ENCODE peak calls at places on chromosomes 3 and 15, in six cellular contexts. X, I, S, G, O and H are unnamed samples. For H3K27me3, the result is how much of the 10 kb centered on the place peaks cover.

GRCh38 chr15:75718326-75718725 is 5.7 kb upstream of the CSPG4 start:
- DNase-seq in G (no peak), I (no peak), X (peak), S (peak), O (peak), H (no peak)

GRCh38 chr3:102715030-102715697 is 280.3 kb downstream of the ZPLD1 start:
- DNase-seq in I (no peak), O (no peak), X (no peak), G (no peak), S (no peak), H (no peak)

GRCh38 chr3:124778061-124778460 is 47.8 kb downstream of the UMPS start:
- DNase-seq in G (no peak), O (no peak), I (no peak), X (no peak), S (no peak), H (no peak)

GRCh38 chr3:190644766-190645165 is 130.9 kb downstream of the IL1RAP start:
- DNase-seq in G (no peak), X (no peak), I (no peak), S (no peak), O (no peak), H (no peak)

GRCh38 chr15:68601206-68602197 is 22.7 kb downstream of the CORO2B start:
- DNase-seq in X (no peak), O (no peak), I (no peak), S (no peak), G (no peak), H (no peak)

GRCh38 chr15:100093211-100094126 is 248.3 kb downstream of the ADAMTS17 start:
- DNase-seq in I (peak), X (no peak), G (no peak), S (no peak), O (no peak), H (no peak)

GRCh38 chr15:87843312-87843711 is 413.2 kb downstream of the NTRK3 start:
- DNase-seq in X (no peak), G (no peak), O (no peak), S (no peak), I (no peak), H (no peak)

GRCh38 chr3:33035596-33035995 is 61.4 kb downstream of the GLB1 start:
- DNase-seq in S (no peak), I (no peak), O (no peak), X (no peak), G (no peak), H (no peak)

GRCh38 chr3:10466186-10466585 is 39.2 kb downstream of the ATP2B2 start:
- DNase-seq in I (no peak), X (no peak), O (no peak), S (no peak), G (no peak), H (no peak)

GRCh38 chr3:121997372-121997771 is 24.7 kb downstream of the ILDR1 start:
- DNase-seq in O (no peak), X (no peak), S (no peak), G (no peak), I (no peak), H (peak)

GRCh38 chr15:100249096-100249815 is 92.5 kb downstream of the ADAMTS17 start:
- DNase-seq in S (peak), X (no peak), O (no peak), I (no peak), G (no peak), H (no peak)

GRCh38 chr3:191068946-191069813 is 129.9 kb upstream of the OSTN start:
- DNase-seq in G (no peak), X (no peak), I (no peak), O (no peak), S (no peak), H (no peak)

GRCh38 chr3:38224357-38224756 is 41.3 kb upstream of the SLC22A13 start:
- DNase-seq in G (no peak), S (no peak), O (no peak), I (no peak), X (no peak), H (no peak)

GRCh38 chr3:150663461-150663860 is 40.3 kb downstream of the ERICH6 start:
- DNase-seq in I (no peak), X (no peak), S (no peak), G (no peak), O (no peak), H (no peak)

GRCh38 chr3:183697123-183697609 is 431 bp upstream of the YEATS2 start:
- DNase-seq in G (no peak), S (no peak), X (no peak), I (no peak), O (no peak), H (no peak)

GRCh38 chr3:69866988-69867720 is 127.9 kb downstream of the MITF start:
- DNase-seq in I (no peak), S (no peak), X (no peak), G (no peak), O (no peak), H (no peak)

GRCh38 chr3:72353236-72354105 is 494.8 kb downstream of the SHQ1 start:
- DNase-seq in O (no peak), G (no peak), S (no peak), X (no peak), I (no peak), H (no peak)

GRCh38 chr3:12518266-12519028 is 26.9 kb downstream of the MKRN2OS start:
- DNase-seq in O (no peak), S (no peak), I (no peak), X (no peak), G (no peak), H (no peak)

GRCh38 chr3:177928156-177928555 is 608.1 kb upstream of the KCNMB2 start:
- DNase-seq in S (no peak), I (no peak), O (no peak), G (no peak), X (no peak), H (no peak)

GRCh38 chr3:188234172-188234571 is 80.2 kb downstream of the LPP start:
- DNase-seq in X (no peak), I (no peak), S (no peak), O (no peak), G (no peak), H (peak)

GRCh38 chr3:3191675-3192480 is 12.4 kb upstream of the CRBN start:
- DNase-seq in X (no peak), G (no peak), O (no peak), I (no peak), S (peak), H (no peak)

GRCh38 chr3:197298858-197299854 is 744 bp upstream of the DLG1 start:
- DNase-seq in S (peak), O (peak), I (peak), X (peak), G (peak), H (no peak)

GRCh38 chr3:20574746-20575145 is 388.7 kb upstream of the SGO1 start:
- DNase-seq in G (no peak), S (no peak), O (no peak), I (no peak), X (no peak), H (no peak)

GRCh38 chr3:190131329-190131728 is 10.6 kb upstream of the P3H2 start:
- DNase-seq in S (peak), X (no peak), O (no peak), I (no peak), G (no peak), H (no peak)

GRCh38 chr3:135452881-135453280 is 512.6 kb upstream of the PPP2R3A start:
- DNase-seq in I (no peak), G (peak), O (no peak), X (no peak), S (no peak), H (peak)

GRCh38 chr3:32177702-32178198 is 60.7 kb upstream of the CMTM8 start:
- DNase-seq in I (no peak), S (peak), G (peak), X (peak), O (peak), H (no peak)

GRCh38 chr15:38878026-38878425 is 313.4 kb upstream of the RASGRP1 start:
- DNase-seq in I (no peak), O (no peak), S (no peak), X (no peak), G (no peak), H (no peak)

GRCh38 chr15:38041576-38041975 is 107.1 kb downstream of the TMCO5A start:
- DNase-seq in X (no peak), I (no peak), O (no peak), G (no peak), S (no peak), H (no peak)

GRCh38 chr3:169179193-169180122 is 484.1 kb downstream of the MECOM start:
- DNase-seq in I (no peak), X (peak), S (no peak), O (no peak), G (no peak), H (no peak)

GRCh38 chr3:23961064-23961463 is 16.0 kb downstream of the NR1D2 start:
- DNase-seq in G (no peak), O (no peak), S (no peak), X (no peak), I (no peak), H (no peak)

GRCh38 chr3:14397531-14397930 is 4.9 kb upstream of the SLC6A6 start:
- DNase-seq in G (no peak), I (no peak), O (no peak), X (no peak), S (no peak), H (no peak)

GRCh38 chr3:170469151-170470062 is 50.7 kb downstream of the CLDN11 start:
- DNase-seq in X (no peak), G (no peak), O (peak), I (peak), S (no peak), H (peak)

GRCh38 chr3:112925560-112925959 is 49.3 kb downstream of the CD200R1 start:
- DNase-seq in S (no peak), I (no peak), G (no peak), O (no peak), X (no peak), H (no peak)

GRCh38 chr3:193016437-193016887 is 98.8 kb upstream of the MB21D2 start:
- DNase-seq in I (no peak), S (peak), G (peak), O (no peak), X (no peak), H (no peak)

DNA sequence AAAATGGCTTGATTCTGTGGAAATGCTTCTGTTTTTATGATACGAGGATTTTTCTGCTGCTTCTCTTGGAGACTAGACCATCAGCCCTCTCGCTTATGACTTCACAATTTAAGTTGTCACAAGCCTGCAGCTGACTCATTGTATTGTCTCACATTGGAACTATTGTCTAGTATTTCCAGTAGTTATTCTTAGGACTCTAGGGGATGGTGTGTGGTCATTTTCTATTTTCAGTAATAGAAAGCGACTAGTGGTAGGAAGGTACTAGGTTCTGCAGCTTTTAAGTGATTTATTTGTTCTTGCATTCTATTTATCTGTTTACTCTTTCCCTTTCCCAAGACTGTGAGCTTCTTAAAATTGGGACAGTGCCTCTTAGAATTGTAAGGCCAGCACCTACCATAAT is 66.3 kb upstream of the CRTC3 start:
- DNase-seq in S (no peak), I (no peak), G (no peak), O (no peak), X (no peak), H (no peak)
- H3K27ac ChIP-seq in S (no peak), I (peak), G (no peak), O (peak), X (peak), H (peak)

GRCh38 chr15:82064824-82065223 is 19.0 kb upstream of the MEX3B start:
- DNase-seq in S (no peak), O (no peak), G (no peak), I (no peak), X (no peak), H (no peak)
- TF ChIP-seq POLR2AphosphoS5 in S (no peak), O (no peak), G (no peak), I (no peak), X (no peak), H (no peak)

GRCh38 chr3:49625071-49625470 is 49.1 kb upstream of the APEH start:
- DNase-seq in O (no peak), G (no peak), S (no peak), I (no peak), X (no peak), H (no peak)

GRCh38 chr3:49625971-49626640 is 48.0 kb upstream of the APEH start:
- DNase-seq in G (no peak), X (no peak), O (no peak), S (no peak), I (no peak), H (no peak)

GRCh38 chr3:49628249-49628648 is 45.9 kb upstream of the APEH start:
- DNase-seq in I (no peak), X (no peak), G (no peak), S (no peak), O (peak), H (no peak)

GRCh38 chr3:49627634-49628033 is 46.5 kb upstream of the APEH start:
- DNase-seq in S (no peak), O (no peak), I (peak), X (no peak), G (no peak), H (no peak)

DNA sequence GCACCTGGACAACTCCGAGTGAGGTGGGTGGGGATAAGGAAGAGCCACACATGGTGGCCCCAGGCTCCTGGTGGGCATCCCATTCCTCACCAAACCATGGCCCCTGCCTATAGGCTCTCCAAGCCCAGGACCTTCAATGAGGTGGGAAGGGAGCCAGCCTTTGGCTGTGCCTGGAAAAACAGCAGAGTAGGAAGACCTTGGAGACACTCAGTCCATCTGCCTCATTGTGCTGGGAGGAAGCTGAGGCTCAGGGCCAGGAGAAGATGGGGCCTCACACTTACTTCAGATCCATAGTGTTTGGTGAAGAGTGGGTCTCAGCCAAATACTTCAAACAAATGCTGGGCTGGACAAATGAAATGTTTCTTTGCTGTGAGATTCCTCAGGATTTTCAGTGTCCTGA is 47.4 kb upstream of the APEH start:
- DNase-seq in O (no peak), I (peak), G (no peak), S (no peak), X (no peak), H (no peak)
- H3K27me3 ChIP-seq in O (under half), I (under half), G (under half), S (under half), X (under half), H (under half)

GRCh38 chr3:128433630-128434185 is 33.0 kb downstream of the DNAJB8 start:
- DNase-seq in O (no peak), G (peak), X (no peak), I (no peak), S (no peak), H (no peak)

GRCh38 chr3:128434524-128434923 is 32.2 kb downstream of the DNAJB8 start:
- DNase-seq in G (no peak), X (no peak), O (no peak), S (no peak), I (no peak), H (no peak)

GRCh38 chr3:128436214-128436613 is 30.5 kb downstream of the DNAJB8 start:
- DNase-seq in G (no peak), X (no peak), I (no peak), O (no peak), S (no peak), H (no peak)

GRCh38 chr3:128435058-128435457 is 31.6 kb downstream of the DNAJB8 start:
- DNase-seq in O (peak), I (no peak), X (no peak), G (peak), S (peak), H (no peak)

GRCh38 chr3:128435561-128435960 is 31.1 kb downstream of the DNAJB8 start:
- DNase-seq in I (no peak), G (no peak), S (no peak), O (no peak), X (no peak), H (no peak)
- H3K27ac ChIP-seq in I (no peak), G (no peak), S (no peak), O (peak), X (no peak), H (no peak)

GRCh38 chr15:74264081-74264501 is 28.0 kb downstream of the CCDC33 start:
- DNase-seq in X (no peak), G (peak), S (no peak), I (no peak), O (no peak), H (no peak)
- TF ChIP-seq POLR2AphosphoS5 in X (no peak), G (no peak), S (no peak), I (no peak), O (no peak), H (no peak)

DNA sequence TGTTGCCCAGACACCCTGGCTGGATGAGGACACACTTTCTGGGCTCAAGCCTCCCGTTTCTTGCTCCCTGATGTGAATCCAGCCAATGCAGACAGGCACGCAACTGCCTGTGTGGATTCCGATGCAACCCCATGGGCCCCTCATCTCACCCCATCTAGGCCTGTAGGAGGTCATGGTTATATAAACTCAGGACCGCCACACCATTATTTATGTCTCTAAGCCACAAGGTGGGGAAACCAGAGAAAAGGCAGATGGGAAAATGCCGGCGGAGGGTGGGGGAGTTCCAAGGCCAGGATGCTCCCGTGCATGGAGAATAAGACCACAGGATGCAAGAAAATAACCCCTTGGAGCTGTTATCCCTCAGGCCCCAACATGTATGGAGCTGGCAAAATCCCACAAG is 2.0 kb downstream of the MESP1 start:
- DNase-seq in O (no peak), I (peak), X (peak), G (no peak), S (no peak), H (no peak)
- H3K27me3 ChIP-seq in O (under half), I (under half), X (under half), G (half or more), S (under half), H (under half)

DNA sequence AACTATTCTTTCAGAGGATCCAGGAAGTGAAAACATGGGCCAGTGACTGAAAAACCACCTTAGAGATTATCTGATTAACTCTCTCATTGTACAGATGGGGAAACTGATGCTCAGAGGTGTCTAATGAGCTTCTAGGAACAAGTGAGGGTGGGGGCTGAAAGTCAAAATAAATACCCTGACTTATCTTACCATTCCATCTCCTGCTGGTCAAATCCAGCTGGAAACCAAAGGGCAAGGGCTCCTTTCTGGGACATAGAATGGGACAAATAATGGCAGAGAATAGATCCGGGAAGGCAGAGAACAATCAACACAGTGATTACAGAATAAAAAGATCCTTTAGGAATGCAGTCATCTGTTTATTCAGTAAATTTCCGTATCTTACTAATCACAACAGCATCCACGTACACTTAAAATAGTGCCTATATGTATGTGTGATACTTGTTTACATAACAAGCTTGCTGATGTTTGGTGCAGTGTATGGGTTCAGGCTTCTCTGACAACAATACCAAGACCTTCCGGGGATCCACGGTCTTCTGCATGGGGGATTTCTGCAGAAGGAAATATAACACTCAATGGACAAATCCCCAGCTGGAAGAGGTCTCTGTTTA is 173.2 kb downstream of the THSD4 start:
- DNase-seq in I (no peak), S (no peak), G (no peak), O (no peak), X (no peak), H (no peak)
- H3K27ac ChIP-seq in I (no peak), S (no peak), G (no peak), O (no peak), X (no peak), H (no peak)

DNA sequence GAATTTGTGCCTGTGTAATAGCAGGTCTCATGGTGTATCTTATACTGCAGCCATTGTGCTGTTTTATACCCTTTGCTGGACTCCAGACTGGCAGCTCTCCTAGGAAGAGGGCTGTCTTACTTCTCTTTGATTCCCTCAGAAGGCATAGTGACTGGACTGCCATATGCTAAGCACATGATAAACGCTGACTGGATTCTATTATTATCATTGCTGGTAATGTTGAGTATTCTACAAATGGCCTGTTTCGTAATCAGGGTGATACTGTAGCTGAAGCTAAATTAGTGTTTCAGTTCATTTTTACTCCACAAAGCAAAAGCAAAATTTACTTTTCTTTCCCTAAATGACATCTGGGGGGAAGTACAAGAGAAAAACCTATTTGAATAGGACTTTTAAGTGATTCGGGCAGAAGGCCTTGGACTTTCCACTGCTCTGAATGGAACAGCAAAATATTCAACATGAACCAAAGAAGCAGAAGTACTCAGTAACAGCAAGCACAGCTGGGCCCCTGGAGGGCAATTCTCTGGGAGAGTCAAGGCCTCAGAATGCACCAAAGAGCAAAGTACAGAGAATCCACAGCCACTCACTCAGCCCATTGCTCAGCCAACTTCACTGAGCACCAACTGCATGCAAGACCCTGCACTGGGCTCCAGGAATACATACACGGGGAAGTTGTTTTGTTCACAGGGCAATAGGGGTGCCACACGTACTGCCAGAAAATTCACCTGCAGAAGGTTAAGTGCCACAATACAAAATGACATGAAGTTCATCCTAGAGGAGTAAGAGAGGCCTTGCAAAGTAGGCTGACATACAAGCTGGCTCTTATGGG is 7.9 kb upstream of the BCL2A1 start:
- DNase-seq in X (no peak), G (no peak), S (no peak), I (no peak), O (no peak), H (no peak)
- TF ChIP-seq POLR2AphosphoS5 in X (no peak), G (no peak), S (no peak), I (no peak), O (no peak), H (no peak)